ENCODE peak calls at places on chromosomes 12 and 14, in ten cellular contexts. One of them, this sample, is unnamed.

GRCh38 chr14:30180219-30180618 is 252.6 kb upstream of the PRKD1 start:
- DNase-seq in lower leg skin: no peak
- DNase-seq in A549: no peak
- DNase-seq in HepG2: no peak
- DNase-seq in stomach: no peak
- DNase-seq in K562: no peak
- DNase-seq in IMR-90: peak
- DNase-seq in transverse colon: no peak
- DNase-seq in heart left ventricle: no peak
- DNase-seq in adrenal gland: no peak
- DNase-seq in this sample: no peak

GRCh38 chr12:62005615-62006014 is 254.6 kb upstream of the USP15 start:
- DNase-seq in IMR-90: no peak
- DNase-seq in heart left ventricle: no peak
- DNase-seq in K562: no peak
- DNase-seq in adrenal gland: no peak
- DNase-seq in HepG2: no peak
- DNase-seq in stomach: no peak
- DNase-seq in A549: no peak
- DNase-seq in transverse colon: no peak
- DNase-seq in lower leg skin: no peak
- DNase-seq in this sample: no peak

GRCh38 chr12:91127751-91128150 is 16.5 kb upstream of the LUM start:
- DNase-seq in IMR-90: peak
- DNase-seq in transverse colon: no peak
- DNase-seq in stomach: no peak
- DNase-seq in adrenal gland: no peak
- DNase-seq in K562: no peak
- DNase-seq in lower leg skin: no peak
- DNase-seq in A549: peak
- DNase-seq in heart left ventricle: no peak
- DNase-seq in HepG2: peak
- DNase-seq in this sample: no peak

GRCh38 chr12:107948675-107949074 is 174.2 kb downstream of the ASCL4 start:
- DNase-seq in K562: no peak
- DNase-seq in lower leg skin: no peak
- DNase-seq in transverse colon: no peak
- DNase-seq in HepG2: no peak
- DNase-seq in adrenal gland: no peak
- DNase-seq in IMR-90: no peak
- DNase-seq in A549: no peak
- DNase-seq in heart left ventricle: no peak
- DNase-seq in stomach: no peak
- DNase-seq in this sample: no peak

GRCh38 chr12:88325076-88325827 is 183.1 kb downstream of the TMTC3 start:
- DNase-seq in IMR-90: peak
- DNase-seq in lower leg skin: no peak
- DNase-seq in HepG2: no peak
- DNase-seq in A549: peak
- DNase-seq in K562: no peak
- DNase-seq in transverse colon: no peak
- DNase-seq in adrenal gland: no peak
- DNase-seq in stomach: no peak
- DNase-seq in heart left ventricle: no peak
- DNase-seq in this sample: no peak

GRCh38 chr12:12461281-12461922 is 101.3 kb downstream of the DUSP16 start:
- DNase-seq in A549: no peak
- DNase-seq in transverse colon: no peak
- DNase-seq in heart left ventricle: no peak
- DNase-seq in K562: no peak
- DNase-seq in adrenal gland: no peak
- DNase-seq in IMR-90: no peak
- DNase-seq in stomach: no peak
- DNase-seq in HepG2: no peak
- DNase-seq in lower leg skin: no peak
- DNase-seq in this sample: no peak

GRCh38 chr12:109654357-109654756 is 59.3 kb upstream of the FAM222A start:
- DNase-seq in A549: no peak
- DNase-seq in K562: no peak
- DNase-seq in heart left ventricle: no peak
- DNase-seq in stomach: no peak
- DNase-seq in IMR-90: no peak
- DNase-seq in adrenal gland: no peak
- DNase-seq in HepG2: no peak
- DNase-seq in transverse colon: no peak
- DNase-seq in lower leg skin: no peak
- DNase-seq in this sample: no peak

GRCh38 chr14:85296466-85297210 is 233.3 kb upstream of the FLRT2 start:
- DNase-seq in K562: no peak
- DNase-seq in A549: peak
- DNase-seq in IMR-90: peak
- DNase-seq in transverse colon: no peak
- DNase-seq in HepG2: no peak
- DNase-seq in heart left ventricle: no peak
- DNase-seq in adrenal gland: peak
- DNase-seq in stomach: no peak
- DNase-seq in lower leg skin: no peak
- DNase-seq in this sample: peak

DNA sequence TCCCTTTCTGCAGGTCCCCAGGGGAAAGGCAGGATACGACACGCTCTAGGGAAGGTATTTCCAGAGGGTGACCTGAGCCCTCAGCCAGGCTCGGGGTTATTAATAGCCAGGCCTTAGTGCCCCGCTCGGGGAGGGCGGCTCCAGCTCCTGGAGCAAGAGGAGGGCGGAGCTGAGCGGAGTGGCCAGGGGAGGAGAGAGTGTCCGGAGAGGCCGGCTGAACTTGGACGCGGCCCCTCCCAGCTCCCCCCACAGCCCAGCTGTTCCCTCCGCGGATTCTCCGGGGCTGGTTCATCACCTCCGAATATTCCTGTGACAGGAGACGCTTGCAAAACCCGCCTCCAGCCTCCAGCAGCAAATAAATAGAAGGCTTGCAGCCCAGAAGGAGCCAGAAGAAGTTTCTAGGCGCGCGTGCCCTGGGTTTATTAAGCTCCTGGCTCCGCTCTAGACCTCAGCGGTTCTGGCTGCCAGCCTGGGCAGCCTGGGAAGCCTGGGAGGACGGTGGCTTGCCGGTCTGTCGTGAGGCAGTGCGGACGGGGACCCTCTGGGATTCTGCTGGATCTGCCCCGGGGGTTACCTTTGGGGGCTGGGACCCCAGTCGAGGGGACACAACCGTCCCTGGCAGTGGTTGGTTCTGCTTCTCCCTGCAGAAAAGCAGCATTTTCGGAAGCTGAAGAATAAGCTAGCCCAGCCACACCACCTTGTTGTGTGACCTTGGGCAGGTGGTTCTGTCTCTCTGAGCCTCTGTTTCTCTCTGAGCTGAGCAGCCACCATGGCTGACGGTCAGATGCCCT is at the start of gene HSPB8:
- DNase-seq in adrenal gland: peak
- DNase-seq in K562: peak
- DNase-seq in IMR-90: peak
- DNase-seq in transverse colon: peak
- DNase-seq in A549: peak
- DNase-seq in HepG2: peak
- DNase-seq in heart left ventricle: peak
- DNase-seq in stomach: peak
- DNase-seq in lower leg skin: peak
- DNase-seq in this sample: no peak
- TF ChIP-seq POLR2A in adrenal gland: peak
- TF ChIP-seq POLR2A in K562: no peak
- TF ChIP-seq POLR2A in IMR-90: peak
- TF ChIP-seq POLR2A in transverse colon: peak
- TF ChIP-seq POLR2A in A549: peak
- TF ChIP-seq POLR2A in HepG2: no peak
- TF ChIP-seq POLR2A in heart left ventricle: peak
- TF ChIP-seq POLR2A in stomach: no peak
- TF ChIP-seq POLR2A in lower leg skin: no peak
- TF ChIP-seq POLR2A in this sample: no peak

GRCh38 chr14:70709726-70710382 is 68.1 kb downstream of the TTC9 start:
- DNase-seq in IMR-90: no peak
- DNase-seq in transverse colon: no peak
- DNase-seq in adrenal gland: no peak
- DNase-seq in A549: no peak
- DNase-seq in K562: no peak
- DNase-seq in heart left ventricle: no peak
- DNase-seq in HepG2: peak
- DNase-seq in stomach: no peak
- DNase-seq in lower leg skin: no peak
- DNase-seq in this sample: no peak

GRCh38 chr14:70704960-70705359 is 63.2 kb downstream of the TTC9 start:
- DNase-seq in transverse colon: no peak
- DNase-seq in lower leg skin: no peak
- DNase-seq in HepG2: no peak
- DNase-seq in stomach: no peak
- DNase-seq in A549: no peak
- DNase-seq in K562: no peak
- DNase-seq in heart left ventricle: no peak
- DNase-seq in adrenal gland: no peak
- DNase-seq in IMR-90: no peak
- DNase-seq in this sample: no peak

GRCh38 chr14:70706177-70706576 is 64.5 kb downstream of the TTC9 start:
- DNase-seq in stomach: no peak
- DNase-seq in transverse colon: no peak
- DNase-seq in adrenal gland: no peak
- DNase-seq in A549: no peak
- DNase-seq in K562: no peak
- DNase-seq in heart left ventricle: no peak
- DNase-seq in HepG2: peak
- DNase-seq in lower leg skin: no peak
- DNase-seq in IMR-90: no peak
- DNase-seq in this sample: no peak

GRCh38 chr14:70707138-70708038 is 65.7 kb downstream of the TTC9 start:
- DNase-seq in stomach: no peak
- DNase-seq in adrenal gland: peak
- DNase-seq in lower leg skin: no peak
- DNase-seq in IMR-90: peak
- DNase-seq in HepG2: peak
- DNase-seq in K562: no peak
- DNase-seq in A549: peak
- DNase-seq in transverse colon: no peak
- DNase-seq in heart left ventricle: no peak
- DNase-seq in this sample: no peak

DNA sequence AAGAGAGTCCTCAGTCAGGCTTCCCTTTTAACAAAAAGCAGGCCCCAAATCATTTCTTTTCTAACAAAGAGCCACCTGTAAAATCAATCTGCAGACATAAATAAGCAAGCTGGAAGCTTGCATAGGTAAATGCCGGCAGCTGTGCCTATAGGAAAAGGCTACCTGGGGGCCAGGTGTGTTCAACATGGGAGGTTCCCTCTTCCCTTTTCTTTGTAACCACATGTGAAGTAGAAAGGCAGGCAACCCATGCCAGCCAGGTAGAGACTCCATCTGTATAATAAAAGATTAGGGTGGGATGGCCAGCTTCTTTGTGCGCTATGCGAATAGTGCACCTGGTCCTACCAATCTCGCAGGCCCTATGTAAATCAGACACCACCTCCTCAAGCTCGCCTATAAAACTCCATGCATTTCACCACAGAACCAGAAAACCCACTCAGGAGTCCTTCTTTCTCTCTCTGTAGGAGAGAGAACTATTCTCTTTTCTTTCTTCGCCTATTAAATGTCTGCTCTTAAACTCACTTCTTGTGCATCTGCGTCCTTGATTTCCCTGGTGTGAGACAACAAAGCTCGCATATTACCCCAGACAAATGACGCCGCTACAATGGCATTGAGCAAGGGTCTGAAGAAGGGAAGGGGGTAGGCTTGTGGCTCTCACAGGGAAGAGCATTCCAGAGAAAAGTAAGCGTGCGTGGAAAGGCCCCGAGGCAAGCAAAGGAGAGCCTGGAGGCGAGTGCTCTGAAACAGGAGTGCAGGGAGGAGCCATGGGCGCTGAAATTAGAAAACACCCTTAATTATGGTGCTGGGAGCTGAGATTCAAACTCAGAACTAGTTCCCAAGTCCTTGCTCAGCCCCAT is 67.2 kb downstream of the TTC9 start:
- DNase-seq in lower leg skin: no peak
- DNase-seq in HepG2: no peak
- DNase-seq in adrenal gland: no peak
- DNase-seq in transverse colon: no peak
- DNase-seq in heart left ventricle: no peak
- DNase-seq in stomach: no peak
- DNase-seq in IMR-90: no peak
- DNase-seq in A549: no peak
- DNase-seq in K562: no peak
- DNase-seq in this sample: no peak
- TF ChIP-seq POLR2A in lower leg skin: no peak
- TF ChIP-seq POLR2A in HepG2: no peak
- TF ChIP-seq POLR2A in adrenal gland: no peak
- TF ChIP-seq POLR2A in transverse colon: no peak
- TF ChIP-seq POLR2A in heart left ventricle: no peak
- TF ChIP-seq POLR2A in stomach: no peak
- TF ChIP-seq POLR2A in IMR-90: no peak
- TF ChIP-seq POLR2A in A549: no peak
- TF ChIP-seq POLR2A in K562: no peak
- TF ChIP-seq POLR2A in this sample: no peak

GRCh38 chr14:103385994-103386491 is 828 bp downstream of the MARK3 start:
- DNase-seq in transverse colon: peak
- DNase-seq in HepG2: no peak
- DNase-seq in IMR-90: peak
- DNase-seq in heart left ventricle: peak
- DNase-seq in adrenal gland: peak
- DNase-seq in K562: no peak
- DNase-seq in lower leg skin: peak
- DNase-seq in stomach: peak
- DNase-seq in A549: no peak
- DNase-seq in this sample: peak
- TF ChIP-seq POLR2A in transverse colon: no peak
- TF ChIP-seq POLR2A in HepG2: no peak
- TF ChIP-seq POLR2A in IMR-90: no peak
- TF ChIP-seq POLR2A in heart left ventricle: no peak
- TF ChIP-seq POLR2A in adrenal gland: no peak
- TF ChIP-seq POLR2A in K562: no peak
- TF ChIP-seq POLR2A in lower leg skin: no peak
- TF ChIP-seq POLR2A in stomach: no peak
- TF ChIP-seq POLR2A in A549: no peak
- TF ChIP-seq POLR2A in this sample: no peak

DNA sequence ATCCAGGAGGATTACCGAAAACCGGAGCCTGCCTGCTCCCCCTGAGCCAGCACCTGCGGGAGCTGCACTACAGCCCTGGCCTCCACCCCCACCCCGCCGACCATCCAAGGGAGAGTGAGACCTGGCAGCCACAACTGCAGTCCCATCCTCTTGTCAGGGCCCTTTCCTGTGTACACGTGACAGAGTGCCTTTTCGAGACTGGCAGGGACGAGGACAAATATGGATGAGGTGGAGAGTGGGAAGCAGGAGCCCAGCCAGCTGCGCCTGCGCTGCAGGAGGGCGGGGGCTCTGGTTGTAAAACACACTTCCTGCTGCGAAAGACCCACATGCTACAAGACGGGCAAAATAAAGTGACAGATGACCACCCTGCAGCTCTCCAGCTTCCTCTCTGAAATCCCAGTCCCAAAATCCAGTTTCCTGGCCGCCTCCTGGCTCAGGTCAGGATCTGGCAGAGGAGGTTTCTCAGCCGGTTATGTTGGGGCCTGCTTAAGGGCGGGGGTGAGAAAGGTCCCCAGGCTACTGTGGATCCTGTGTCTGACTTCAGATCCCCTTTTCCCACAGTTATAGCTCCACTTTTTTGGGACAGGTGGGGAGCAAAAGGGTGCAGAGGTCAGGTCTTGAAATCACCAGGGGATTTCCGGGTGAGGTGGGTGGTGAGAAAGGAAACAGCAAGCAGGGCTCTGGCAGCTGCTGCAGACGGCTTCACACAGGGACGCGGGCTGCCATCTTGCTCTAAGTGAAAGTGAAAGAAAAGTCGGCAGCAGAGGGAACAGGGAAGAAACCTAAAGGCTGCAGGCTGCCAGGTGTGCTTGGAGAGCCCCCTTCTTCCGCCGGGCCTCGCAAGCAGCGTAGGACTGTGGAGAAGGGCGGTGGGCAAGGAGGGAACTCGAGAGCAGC is at the start of gene TAPBPL:
- DNase-seq in IMR-90: peak
- DNase-seq in HepG2: peak
- DNase-seq in stomach: peak
- DNase-seq in transverse colon: peak
- DNase-seq in lower leg skin: peak
- DNase-seq in A549: peak
- DNase-seq in heart left ventricle: peak
- DNase-seq in K562: peak
- DNase-seq in adrenal gland: peak
- DNase-seq in this sample: peak
- TF ChIP-seq POLR2A in IMR-90: peak
- TF ChIP-seq POLR2A in HepG2: peak
- TF ChIP-seq POLR2A in stomach: no peak
- TF ChIP-seq POLR2A in transverse colon: peak
- TF ChIP-seq POLR2A in lower leg skin: no peak
- TF ChIP-seq POLR2A in A549: peak
- TF ChIP-seq POLR2A in heart left ventricle: peak
- TF ChIP-seq POLR2A in K562: peak
- TF ChIP-seq POLR2A in adrenal gland: peak
- TF ChIP-seq POLR2A in this sample: peak

This sample was measured in erythroblast.